ENCODE peak calls at places on chromosomes 3 and 15, in eight cellular contexts. L is aorta; P is cardiac fibroblast; E is hepatocyte; W is fibroblast of villous mesenchyme; Q is effector memory CD4-positive, alpha-beta T cell; Y is GM12878; F is SJSA1. A is an unnamed sample.

GRCh38 chr15:34049096-34049495 is 10.1 kb upstream of the AVEN start:
- DNase-seq in Q (no peak), F (peak; percentile 69), W (peak; percentile 64), L (no peak), E (peak; percentile 25), Y (no peak), P (peak; percentile 89), A (peak; percentile 41)

GRCh38 chr3:29693863-29694262 is 413.0 kb downstream of the RBMS3 start:
- DNase-seq in Y (no peak), F (peak; percentile 90), E (peak; percentile 30), W (peak; percentile 83), P (peak; percentile 97), L (no peak), Q (no peak), A (peak; percentile 44)

GRCh38 chr15:91752081-91752810 is 101.3 kb upstream of the SLCO3A1 start:
- DNase-seq in Y (no peak), F (no peak), E (no peak), Q (no peak), L (no peak), P (no peak), W (no peak), A (no peak)

GRCh38 chr3:126340081-126340511 is 17.1 kb downstream of the KLF15 start:
- DNase-seq in W (no peak), F (no peak), L (peak; percentile 77), P (peak; percentile 89), Q (no peak), E (no peak), Y (no peak), A (no peak)

GRCh38 chr3:58383904-58384303 is 49.7 kb downstream of the PDHB start:
- DNase-seq in W (peak; percentile 98), P (peak; percentile 94), Q (no peak), F (peak; percentile 82), Y (no peak), L (no peak), E (peak; percentile 41), A (peak; percentile 72)

GRCh38 chr3:134476977-134477376 is 8.8 kb downstream of the ANAPC13 start:
- DNase-seq in F (no peak), Y (no peak), E (no peak), P (no peak), W (peak; percentile 28), Q (no peak), L (no peak), A (peak; percentile 77)

GRCh38 chr3:72641684-72642083 is 206.6 kb downstream of the SHQ1 start:
- DNase-seq in F (no peak), P (no peak), L (no peak), Q (no peak), E (no peak), W (no peak), Y (no peak), A (no peak)

GRCh38 chr15:69855601-69856000 is 242.1 kb downstream of the TLE3 start:
- DNase-seq in Q (no peak), P (peak; percentile 48), L (no peak), F (no peak), E (peak; percentile 38), W (peak; percentile 23), Y (no peak), A (peak; percentile 92)

GRCh38 chr3:128222771-128223386 is 69.6 kb downstream of the EEFSEC start:
- DNase-seq in Y (no peak), W (no peak), L (no peak), P (no peak), F (no peak), Q (no peak), E (no peak), A (no peak)

GRCh38 chr3:50516048-50516871 is 12.8 kb upstream of the CACNA2D2 start:
- DNase-seq in Q (no peak), W (peak; percentile 21), Y (no peak), P (peak; percentile 27), L (peak; percentile 59), E (peak; percentile 91), F (no peak), A (peak; percentile 89)
- H3K4me3 ChIP-seq in Q (no peak overlapping the region), W (no peak overlapping the region), Y (no peak overlapping the region), P (no peak overlapping the region), L (no peak overlapping the region), E (no peak overlapping the region), F (no peak overlapping the region), A (peak overlapping the region; percentile 49)

DNA sequence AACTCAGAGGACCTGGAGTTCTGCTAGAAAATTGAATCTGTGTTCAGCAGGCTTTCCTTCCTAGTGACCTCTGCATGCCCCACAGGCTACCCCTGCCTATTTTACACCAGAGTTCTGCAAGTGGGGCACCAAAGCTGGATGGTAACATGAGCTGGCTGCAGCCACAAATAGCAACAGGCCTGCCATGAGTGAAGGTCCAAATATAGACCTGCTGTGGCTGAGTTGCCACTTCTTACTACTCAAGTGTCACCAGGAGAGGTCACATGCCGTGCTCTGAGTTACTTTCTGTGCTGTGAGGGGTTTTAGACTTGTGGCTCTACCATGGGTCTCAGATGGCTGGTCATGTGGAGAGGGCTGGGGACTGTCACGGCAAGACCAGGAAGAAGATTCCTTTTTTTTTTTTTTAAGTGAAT is at the start of gene FSD2:
- DNase-seq in Y (peak; percentile 86), P (no peak), L (no peak), Q (no peak), F (no peak), W (no peak), E (no peak), A (peak; percentile 49)
- H3K4me3 ChIP-seq in Y (peak within 1 kb of the TSS; percentile 26), P (no peak within 1 kb of the TSS), L (no peak within 1 kb of the TSS), Q (no peak within 1 kb of the TSS), F (no peak within 1 kb of the TSS), W (no peak within 1 kb of the TSS), E (no peak within 1 kb of the TSS), A (no peak within 1 kb of the TSS)

DNA sequence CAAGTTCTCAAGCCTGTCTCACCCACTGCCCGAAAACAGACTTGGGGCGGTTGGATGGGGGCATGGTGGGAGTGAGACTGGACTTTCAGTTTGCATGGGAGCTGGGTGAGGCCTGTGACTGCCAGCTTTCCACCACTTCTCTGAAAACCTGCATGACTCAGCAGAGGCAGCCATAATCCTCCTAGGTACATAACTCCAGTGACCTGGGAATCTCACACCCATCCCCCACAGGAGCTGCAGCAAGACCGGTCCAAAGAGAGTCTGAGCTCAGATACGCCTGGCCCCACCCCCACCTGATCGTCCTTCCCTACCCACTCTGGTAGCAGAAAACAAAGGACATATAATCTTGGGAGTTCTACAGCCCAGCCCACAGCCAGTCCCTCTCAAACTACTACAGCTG is 107.2 kb downstream of the NSMCE3 start:
- DNase-seq in L (no peak), E (no peak), W (no peak), F (no peak), Y (no peak), P (no peak), Q (no peak), A (no peak)
- H3K4me3 ChIP-seq in L (no peak overlapping the region), E (no peak overlapping the region), W (no peak overlapping the region), F (no peak overlapping the region), Y (no peak overlapping the region), P (no peak overlapping the region), Q (no peak overlapping the region), A (no peak overlapping the region)

DNA sequence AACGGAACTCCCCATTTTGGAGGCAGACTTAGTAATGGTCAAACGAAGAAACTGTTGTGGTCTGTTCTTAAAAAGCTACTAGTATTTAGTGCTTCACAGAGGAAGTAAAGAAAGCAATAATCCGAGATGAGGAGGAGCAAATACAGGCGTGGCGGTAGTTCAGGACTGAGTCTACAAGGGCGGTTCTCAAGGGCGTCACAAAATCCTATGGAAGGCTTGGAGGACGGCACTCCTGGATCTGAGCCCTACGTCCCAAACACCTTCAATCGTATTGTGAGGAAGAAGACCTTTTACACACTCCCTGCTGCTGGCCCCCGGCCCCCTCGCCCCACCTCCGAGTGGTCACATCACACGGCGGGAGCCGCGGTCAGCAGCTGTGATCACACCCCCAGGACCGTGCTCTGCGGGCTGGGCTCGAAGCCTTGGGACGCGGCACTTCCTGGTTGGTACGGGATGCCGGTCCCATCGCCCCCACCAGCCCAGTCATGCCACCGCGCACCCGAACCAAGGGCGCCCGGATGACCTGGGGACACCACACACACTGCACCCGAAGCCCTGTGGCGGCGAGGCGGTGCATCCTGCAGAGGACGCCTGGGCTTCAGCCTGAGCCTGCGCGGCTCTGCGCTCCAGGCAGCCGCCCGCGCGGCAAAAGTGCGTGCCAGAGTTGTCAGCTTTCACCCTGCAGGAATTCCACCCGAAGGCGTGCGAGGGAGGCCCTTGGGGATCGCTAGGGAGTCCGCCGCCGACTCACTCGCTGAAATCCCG is 588 bp downstream of the PLD1 start:
- DNase-seq in P (peak; percentile 97), W (peak; percentile 89), Q (no peak), Y (no peak), F (peak; percentile 84), E (peak; percentile 89), L (peak; percentile 93), A (peak; percentile 64)
- H3K4me3 ChIP-seq in P (peak overlapping the region; percentile 79), W (peak overlapping the region; percentile 84), Q (peak overlapping the region; percentile 60), Y (peak overlapping the region; percentile 69), F (peak overlapping the region; percentile 54), E (peak overlapping the region; percentile 43), L (peak overlapping the region; percentile 32), A (peak overlapping the region; percentile 64)

GRCh38 chr3:191695131-191695814 is 234.3 kb downstream of the PYDC2 start:
- DNase-seq in E (no peak), P (no peak), L (no peak), Y (no peak), Q (no peak), W (no peak), F (no peak), A (no peak)
- H3K4me3 ChIP-seq in E (no peak overlapping the region), P (no peak overlapping the region), L (no peak overlapping the region), Y (no peak overlapping the region), Q (no peak overlapping the region), W (no peak overlapping the region), F (no peak overlapping the region), A (no peak overlapping the region)

GRCh38 chr3:98733778-98734281 is 29.3 kb upstream of the ST3GAL6 start:
- DNase-seq in Q (no peak), Y (peak; percentile 33), W (peak; percentile 81), F (no peak), L (peak; percentile 51), P (peak; percentile 24), E (peak; percentile 27), A (peak; percentile 10)
- H3K4me3 ChIP-seq in Q (peak overlapping the region; percentile 40), Y (peak overlapping the region; percentile 80), W (peak overlapping the region; percentile 68), F (no peak overlapping the region), L (peak overlapping the region; percentile 81), P (peak overlapping the region; percentile 93), E (peak overlapping the region; percentile 82), A (peak overlapping the region; percentile 81)